ENCODE peak calls at places on chromosomes 6 and 20, in five cellular contexts. One of them, this sample, is unnamed.

GRCh38 chr20:10114598-10114997 is 79.8 kb downstream of the ANKEF1 start:
- DNase-seq in PC-9: no peak
- DNase-seq in OCI-LY7: no peak
- DNase-seq in cardiac fibroblast: no peak
- DNase-seq in HS-5: no peak
- DNase-seq in this sample: no peak

GRCh38 chr6:113631616-113632015 is 225.5 kb upstream of the MARCKS start:
- DNase-seq in OCI-LY7: no peak
- DNase-seq in HS-5: no peak
- DNase-seq in cardiac fibroblast: no peak
- DNase-seq in PC-9: no peak
- DNase-seq in this sample: no peak

GRCh38 chr6:75281643-75282042 is 2.9 kb downstream of the TMEM30A start:
- DNase-seq in OCI-LY7: no peak
- DNase-seq in PC-9: no peak
- DNase-seq in cardiac fibroblast: no peak
- DNase-seq in HS-5: no peak
- DNase-seq in this sample: no peak

GRCh38 chr6:78835817-78836216 is 31.5 kb upstream of the IRAK1BP1 start:
- DNase-seq in OCI-LY7: no peak
- DNase-seq in PC-9: no peak
- DNase-seq in HS-5: no peak
- DNase-seq in cardiac fibroblast: peak; percentile 33
- DNase-seq in this sample: no peak

GRCh38 chr20:45308078-45308778 is at the start of gene MATN4:
- DNase-seq in HS-5: no peak
- DNase-seq in OCI-LY7: no peak
- DNase-seq in PC-9: no peak
- DNase-seq in cardiac fibroblast: no peak
- DNase-seq in this sample: no peak

GRCh38 chr20:31707994-31708744 is 14.5 kb downstream of the BCL2L1 start:
- DNase-seq in HS-5: no peak
- DNase-seq in cardiac fibroblast: no peak
- DNase-seq in PC-9: peak; percentile 67
- DNase-seq in OCI-LY7: peak; percentile 93
- DNase-seq in this sample: no peak

GRCh38 chr6:150395388-150396009 is 26.7 kb downstream of the IYD start:
- DNase-seq in HS-5: no peak
- DNase-seq in OCI-LY7: peak; percentile 82
- DNase-seq in cardiac fibroblast: peak; percentile 67
- DNase-seq in PC-9: peak; percentile 60
- DNase-seq in this sample: peak; percentile 26

GRCh38 chr6:82645536-82646230 is 282.1 kb downstream of the TPBG start:
- DNase-seq in OCI-LY7: no peak
- DNase-seq in PC-9: no peak
- DNase-seq in cardiac fibroblast: no peak
- DNase-seq in HS-5: no peak
- DNase-seq in this sample: no peak

GRCh38 chr20:31988430-31989015 is 20.6 kb downstream of the XKR7 start:
- DNase-seq in PC-9: no peak
- DNase-seq in cardiac fibroblast: no peak
- DNase-seq in OCI-LY7: no peak
- DNase-seq in HS-5: no peak
- DNase-seq in this sample: no peak

GRCh38 chr20:53722515-53723036 is 128.9 kb upstream of the ZNF217 start:
- DNase-seq in OCI-LY7: no peak
- DNase-seq in HS-5: no peak
- DNase-seq in PC-9: no peak
- DNase-seq in cardiac fibroblast: no peak
- DNase-seq in this sample: no peak

GRCh38 chr6:11248974-11249761 is 16.7 kb upstream of the NEDD9 start:
- DNase-seq in OCI-LY7: no peak
- DNase-seq in PC-9: no peak
- DNase-seq in HS-5: no peak
- DNase-seq in cardiac fibroblast: no peak
- DNase-seq in this sample: no peak

This sample was measured in epithelial cell of prostate.